ENCODE peak calls at places on chromosomes 11 and 22, in five cellular contexts. A is body of pancreas, Z is neural progenitor cell, P is K562, L is Peyer's patch. Q is an unnamed sample. For H3K4me1 and H3K9me3, the result is how much of the 10 kb centered on the place peaks cover.

GRCh38 chr22:20268350-20269012 is 363 bp upstream of the RTN4R start:
- DNase-seq in A (peak), Z (peak), P (peak), L (peak), Q (peak)

GRCh38 chr11:87141322-87141721 is 103.6 kb downstream of the TMEM135 start:
- DNase-seq in A (no peak), Z (no peak), P (no peak), L (no peak), Q (no peak)

GRCh38 chr11:96307748-96308133 is 35.3 kb downstream of the MAML2 start:
- DNase-seq in A (no peak), Z (no peak), P (no peak), L (no peak), Q (no peak)

GRCh38 chr11:19025799-19026406 is 34.6 kb downstream of the MRGPRX2 start:
- DNase-seq in A (no peak), Z (no peak), P (no peak), L (no peak), Q (no peak)

GRCh38 chr22:25008666-25009065 is 56.1 kb downstream of the KIAA1671 start:
- DNase-seq in A (no peak), Z (no peak), P (no peak), L (no peak), Q (peak)

GRCh38 chr11:72306186-72306585 is 62.2 kb upstream of the PHOX2A start:
- DNase-seq in A (no peak), Z (no peak), P (no peak), L (no peak), Q (no peak)

GRCh38 chr11:34165786-34166557 is 60.5 kb downstream of the NAT10 start:
- DNase-seq in A (no peak), Z (no peak), P (peak), L (no peak), Q (peak)

GRCh38 chr11:73392108-73393010 is 16.2 kb downstream of the RELT start:
- DNase-seq in A (no peak), Z (no peak), P (no peak), L (no peak), Q (no peak)

GRCh38 chr11:119671048-119671447 is 58.0 kb downstream of the NECTIN1 start:
- DNase-seq in A (peak), Z (no peak), P (no peak), L (peak), Q (peak)

GRCh38 chr11:119672597-119672996 is 56.4 kb downstream of the NECTIN1 start:
- DNase-seq in A (no peak), Z (no peak), P (no peak), L (no peak), Q (no peak)

GRCh38 chr11:119671561-119672015 is 57.4 kb downstream of the NECTIN1 start:
- DNase-seq in A (no peak), Z (peak), P (no peak), L (no peak), Q (no peak)

GRCh38 chr11:119676461-119677020 is 52.5 kb downstream of the NECTIN1 start:
- DNase-seq in A (no peak), Z (no peak), P (no peak), L (no peak), Q (no peak)

GRCh38 chr11:119673389-119674336 is 55.3 kb downstream of the NECTIN1 start:
- DNase-seq in A (no peak), Z (no peak), P (peak), L (peak), Q (no peak)
- TF ChIP-seq CTCF in A (no peak), Z (no peak), P (peak), L (peak), Q (no peak)

GRCh38 chr22:17400305-17400704 is 31.0 kb downstream of the CECR2 start:
- DNase-seq in A (no peak), Z (no peak), P (no peak), L (no peak), Q (no peak)
- H3K4me1 ChIP-seq in A (under half), Z (under half), P (under half), L (under half), Q (under half)

DNA sequence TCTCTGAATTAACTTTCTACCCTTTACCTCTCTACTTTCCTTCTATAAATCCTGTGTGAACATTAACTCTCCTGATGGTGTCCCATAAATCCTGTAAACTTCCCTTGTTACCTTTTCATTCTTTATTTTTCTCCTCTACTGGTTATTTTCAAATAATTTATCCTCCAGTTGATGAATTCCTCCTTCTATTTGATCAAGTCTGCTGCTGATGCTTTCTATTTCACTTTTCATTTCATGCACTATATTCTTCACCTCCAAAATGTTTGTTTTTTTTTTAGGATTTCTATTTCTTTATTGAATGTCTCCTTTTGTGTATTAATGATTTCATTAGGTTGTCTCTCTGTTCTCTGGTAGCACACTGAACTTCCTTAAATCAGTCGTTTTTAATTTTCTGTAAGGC is 68.6 kb downstream of the KCNQ1OT1 start:
- DNase-seq in A (no peak), Z (no peak), P (no peak), L (no peak), Q (no peak)
- H3K9me3 ChIP-seq in A (under half), Z (under half), P (under half), L (under half), Q (under half)

DNA sequence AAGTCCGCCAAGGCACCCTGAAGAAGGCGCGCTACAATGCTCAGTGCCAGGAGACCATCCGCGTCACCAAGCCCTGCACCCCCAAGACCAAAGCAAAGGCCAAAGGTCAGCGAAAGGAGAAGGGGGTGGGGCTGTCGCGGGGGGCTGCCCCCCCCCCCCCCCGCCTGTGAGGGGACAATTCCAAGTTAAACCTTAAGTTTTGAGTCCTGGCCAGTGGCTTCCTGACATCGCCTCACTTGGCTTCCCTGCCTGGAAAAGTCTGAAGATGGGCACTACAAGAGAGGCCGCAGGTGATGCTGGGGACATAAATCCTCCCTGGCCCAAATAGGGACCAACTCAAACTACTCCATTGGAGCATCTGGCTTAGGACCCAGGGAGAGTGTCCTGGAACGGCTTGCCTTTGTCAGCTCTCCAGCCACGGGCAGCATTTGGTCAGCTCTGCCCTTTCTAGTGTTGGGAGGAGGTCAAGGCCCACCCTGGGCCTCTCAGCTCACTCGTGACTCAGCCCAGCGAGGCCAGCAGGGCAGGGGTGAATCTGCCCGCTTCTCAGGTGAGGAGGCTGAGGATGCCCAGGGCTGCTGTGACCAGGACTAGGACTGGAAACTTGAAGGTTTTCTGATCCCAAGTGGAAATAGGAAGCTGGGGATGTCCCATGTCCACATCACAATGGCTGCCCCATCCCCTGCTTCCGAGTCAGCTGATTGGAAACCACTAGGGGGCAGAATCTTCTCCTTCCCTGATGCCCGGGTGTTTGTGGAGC is 1.4 kb downstream of the MDK start:
- DNase-seq in A (peak), Z (peak), P (peak), L (no peak), Q (no peak)
- TF ChIP-seq CTCF in A (peak), Z (peak), P (peak), L (peak), Q (peak)

GRCh38 chr22:39353346-39353745 is 3.6 kb downstream of the SYNGR1 start:
- DNase-seq in A (no peak), Z (no peak), P (no peak), L (no peak), Q (no peak)
- H3K4me1 ChIP-seq in A (under half), Z (under half), P (under half), L (under half), Q (under half)

GRCh38 chr11:98003606-98004371 is 1017.0 kb upstream of the CNTN5 start:
- DNase-seq in A (no peak), Z (no peak), P (peak), L (no peak), Q (no peak)
- H3K9me3 ChIP-seq in A (under half), Z (under half), P (under half), L (under half), Q (under half)

GRCh38 chr11:119493712-119494111 is 70.7 kb upstream of the THY1 start:
- DNase-seq in A (peak), Z (peak), P (peak), L (no peak), Q (peak)

GRCh38 chr11:119490253-119491006 is 67.5 kb upstream of the THY1 start:
- DNase-seq in A (no peak), Z (no peak), P (no peak), L (no peak), Q (no peak)

GRCh38 chr11:119489087-119489486 is 66.1 kb upstream of the THY1 start:
- DNase-seq in A (peak), Z (no peak), P (no peak), L (peak), Q (no peak)

GRCh38 chr11:119488256-119488995 is 65.5 kb upstream of the THY1 start:
- DNase-seq in A (peak), Z (no peak), P (no peak), L (peak), Q (no peak)

GRCh38 chr11:119491753-119492455 is 68.9 kb upstream of the THY1 start:
- DNase-seq in A (no peak), Z (peak), P (no peak), L (no peak), Q (no peak)
- TF ChIP-seq CTCF in A (no peak), Z (peak), P (peak), L (no peak), Q (no peak)

DNA sequence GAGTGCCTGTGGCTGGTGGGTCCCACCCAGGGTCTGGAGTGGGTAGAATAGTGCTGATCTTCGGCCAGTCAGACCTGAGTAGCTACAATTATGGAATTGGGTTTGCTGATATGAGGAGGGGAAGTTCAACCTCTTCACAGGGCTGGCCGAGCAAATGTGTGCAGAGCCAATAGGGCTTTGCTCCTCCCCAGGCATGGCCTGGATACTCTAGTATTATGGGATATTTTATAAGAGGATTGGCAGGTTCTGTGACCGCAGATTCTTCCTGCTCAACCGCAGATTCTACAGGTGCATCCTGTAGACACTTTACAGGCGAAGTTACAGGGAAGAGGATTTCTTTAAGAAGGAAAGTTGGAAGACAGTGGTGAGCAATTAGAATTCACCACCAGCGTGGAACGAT is 44.3 kb downstream of the TBC1D22A start:
- DNase-seq in A (no peak), Z (no peak), P (no peak), L (no peak), Q (no peak)
- H3K4me1 ChIP-seq in A (under half), Z (under half), P (under half), L (under half), Q (under half)

DNA sequence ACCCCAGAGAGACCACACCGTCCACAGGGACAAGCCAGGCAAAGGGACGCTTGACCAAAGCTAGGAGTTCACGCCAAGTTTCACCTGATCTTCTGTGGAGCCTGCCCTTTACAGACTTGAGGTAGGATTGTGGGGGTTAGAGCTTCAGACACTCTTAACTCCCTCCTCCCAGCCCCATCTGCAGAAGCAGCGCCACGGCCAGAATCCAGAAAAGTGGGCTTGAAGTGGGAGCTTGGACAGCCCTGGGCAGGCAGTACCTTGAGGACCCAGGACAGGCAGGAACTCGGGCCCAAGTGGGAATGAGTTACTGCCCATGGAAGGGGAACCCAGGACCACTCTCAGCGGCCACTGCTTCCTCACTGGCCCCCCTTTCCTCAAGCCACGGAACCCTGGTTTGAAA is 695.9 kb downstream of the TBC1D22A start:
- DNase-seq in A (no peak), Z (no peak), P (no peak), L (no peak), Q (no peak)
- H3K9me3 ChIP-seq in A (under half), Z (under half), P (under half), L (under half), Q (under half)

DNA sequence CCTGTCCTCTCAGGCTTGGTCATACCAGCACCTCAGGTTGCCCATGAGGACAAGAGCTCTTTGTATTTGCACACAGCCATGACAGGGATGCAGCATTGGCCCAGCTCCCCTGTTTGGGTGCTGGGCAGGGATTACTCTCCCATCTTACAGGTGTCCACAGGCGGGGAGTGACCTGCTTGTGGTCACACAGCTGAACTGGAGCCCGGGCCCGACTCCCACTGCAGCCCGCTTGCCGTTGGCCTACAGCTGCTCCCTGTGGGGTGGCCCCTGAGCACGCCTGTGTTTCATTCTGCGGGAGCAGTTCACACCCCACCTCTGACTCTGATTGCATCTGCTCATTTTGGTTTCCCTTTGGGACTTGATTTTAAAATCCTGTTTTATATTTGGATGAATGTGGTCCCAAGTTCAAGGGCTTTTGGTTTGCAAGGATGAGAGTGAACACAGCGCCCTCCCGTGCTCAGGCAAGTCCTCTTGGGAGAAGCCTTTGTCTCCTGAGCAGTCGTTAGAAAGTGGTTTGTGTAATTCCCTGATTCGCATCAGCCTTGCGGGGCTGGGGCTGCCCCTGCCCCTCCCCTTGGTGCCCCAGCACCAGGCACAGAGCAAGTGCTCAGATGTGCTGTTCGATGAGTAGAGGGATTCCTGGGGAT is 9.3 kb downstream of the PICK1 start:
- DNase-seq in A (no peak), Z (no peak), P (no peak), L (no peak), Q (no peak)
- TF ChIP-seq CTCF in A (no peak), Z (no peak), P (no peak), L (no peak), Q (no peak)

Q was measured in thyroid gland.